ENCODE peak calls at places on chromosomes 6 and 20, in ten cellular contexts. P is stimulated activated CD4-positive, alpha-beta T cell treated with anti-CD3 and anti-CD28 coated beads, Interleukin-2, amount 100 ng/mL, for 48 hours; J is RPMI7951; C is HTR-8/SVneo; G is iPS-NIHi11; E is activated CD4-positive, alpha-beta T cell treated with anti-CD3 and anti-CD28 coated beads, Interleukin-2, amount 50 U/mL, for 24 hours; D is activated gamma-delta T cell; K is neuronal stem cell; M is AG04449; L is activated CD8-positive, alpha-beta memory T cell treated with anti-CD3 and anti-CD28 coated beads, Interleukin-2, amount 50 U/mL, for 4 hours. U is an unnamed sample.

GRCh38 chr6:13892007-13892640 is 32.6 kb upstream of the RNF182 start:
- DNase-seq in K (no peak), D (no peak), L (no peak), E (no peak), J (no peak), G (no peak), C (no peak), P (no peak), M (no peak), U (no peak)

GRCh38 chr6:114154812-114155211 is 183.9 kb upstream of the HDAC2 start:
- DNase-seq in P (no peak), C (no peak), J (no peak), K (no peak), G (no peak), D (no peak), M (no peak), L (no peak), E (no peak), U (no peak)

GRCh38 chr20:31920275-31920855 is 31.5 kb downstream of the PDRG1 start:
- DNase-seq in C (no peak), G (peak), P (no peak), L (no peak), K (no peak), D (no peak), M (no peak), J (no peak), E (no peak), U (no peak)

GRCh38 chr20:41905186-41905585 is 287.0 kb upstream of the CHD6 start:
- DNase-seq in M (no peak), P (no peak), K (no peak), D (no peak), G (no peak), L (no peak), C (no peak), E (no peak), J (peak), U (no peak)

GRCh38 chr20:3766381-3766780 is 1.2 kb downstream of the ADISSP start:
- DNase-seq in P (no peak), J (no peak), E (no peak), C (no peak), M (no peak), K (no peak), L (no peak), D (no peak), G (no peak), U (no peak)

GRCh38 chr6:78523622-78524021 is 343.7 kb upstream of the IRAK1BP1 start:
- DNase-seq in J (no peak), L (no peak), K (no peak), C (no peak), G (no peak), D (no peak), E (no peak), P (no peak), M (no peak), U (no peak)

GRCh38 chr6:1286972-1287600 is 24.8 kb upstream of the FOXQ1 start:
- DNase-seq in L (no peak), C (no peak), K (no peak), E (no peak), J (peak), M (no peak), G (no peak), D (no peak), P (no peak), U (no peak)

GRCh38 chr6:24980507-24981384 is 45.0 kb upstream of the RIPOR2 start:
- DNase-seq in E (no peak), C (no peak), L (no peak), G (peak), D (no peak), J (no peak), K (peak), M (no peak), P (no peak), U (no peak)

GRCh38 chr20:53623454-53624206 is 30.0 kb upstream of the ZNF217 start:
- DNase-seq in D (no peak), G (peak), P (no peak), E (peak), J (peak), C (peak), K (peak), M (no peak), L (peak), U (peak)

GRCh38 chr6:156741287-156742073 is 35.7 kb upstream of the ARID1B start:
- DNase-seq in E (no peak), K (no peak), D (no peak), C (no peak), L (no peak), M (no peak), G (no peak), P (no peak), J (no peak), U (no peak)

GRCh38 chr6:118501816-118502568 is 46.1 kb upstream of the PLN start:
- DNase-seq in E (no peak), P (no peak), G (no peak), M (no peak), L (no peak), D (no peak), K (no peak), C (no peak), J (peak), U (no peak)

GRCh38 chr20:3296256-3297095 is 57.5 kb upstream of the SLC4A11 start:
- DNase-seq in C (no peak), D (no peak), G (no peak), J (no peak), K (no peak), L (no peak), M (no peak), P (no peak), E (no peak), U (no peak)

GRCh38 chr6:148624025-148624424 is 122.8 kb upstream of the UST start:
- DNase-seq in J (peak), G (no peak), M (no peak), E (no peak), C (no peak), D (no peak), P (no peak), L (no peak), K (no peak), U (no peak)

GRCh38 chr6:84967389-84967788 is 203.0 kb upstream of the TBX18 start:
- DNase-seq in D (no peak), C (peak), G (peak), M (no peak), L (no peak), E (no peak), P (no peak), K (no peak), J (peak), U (peak)

GRCh38 chr6:75852721-75853120 is 103.7 kb downstream of the MYO6 start:
- DNase-seq in D (no peak), K (no peak), C (no peak), G (no peak), M (no peak), P (no peak), J (peak), L (no peak), E (no peak), U (no peak)

GRCh38 chr20:4726710-4727391 is 5.1 kb downstream of the PRND start:
- DNase-seq in K (no peak), L (peak), P (no peak), M (peak), C (no peak), E (peak), G (no peak), J (peak), D (no peak), U (no peak)

GRCh38 chr20:40860487-40860902 is 168.1 kb upstream of the TOP1 start:
- DNase-seq in L (no peak), E (no peak), C (no peak), K (no peak), J (peak), P (no peak), G (no peak), M (no peak), D (no peak), U (no peak)

GRCh38 chr20:10603378-10603777 is 70.4 kb downstream of the JAG1 start:
- DNase-seq in C (no peak), P (no peak), L (no peak), J (no peak), K (no peak), G (no peak), M (no peak), E (no peak), D (no peak), U (no peak)

GRCh38 chr6:132391391-132392291 is 9.6 kb downstream of the MOXD1 start:
- DNase-seq in M (peak), G (peak), D (no peak), E (no peak), J (peak), K (peak), P (no peak), C (peak), L (no peak), U (no peak)

GRCh38 chr6:149306967-149307366 is 10.5 kb upstream of the TAB2 start:
- DNase-seq in K (no peak), C (peak), M (no peak), E (no peak), G (no peak), P (no peak), J (peak), D (no peak), L (no peak), U (no peak)

GRCh38 chr6:157230971-157231370 is 92.3 kb downstream of the TMEM242 start:
- DNase-seq in L (no peak), J (no peak), K (no peak), D (no peak), P (no peak), E (no peak), G (no peak), C (no peak), M (no peak), U (no peak)

GRCh38 chr6:158039571-158040050 is 57.9 kb downstream of the SYNJ2 start:
- DNase-seq in G (no peak), M (no peak), L (no peak), J (peak), E (no peak), C (no peak), D (no peak), K (no peak), P (no peak), U (no peak)

GRCh38 chr20:49037962-49038387 is 8.1 kb upstream of the CSE1L start:
- DNase-seq in D (no peak), M (no peak), E (peak), L (no peak), C (no peak), K (no peak), J (peak), G (no peak), P (no peak), U (no peak)

GRCh38 chr20:472137-472846 is 10.0 kb upstream of the TBC1D20 start:
- DNase-seq in C (no peak), G (no peak), L (no peak), P (no peak), E (no peak), J (no peak), D (no peak), K (no peak), M (no peak), U (no peak)

GRCh38 chr6:87139236-87139635 is 16.1 kb upstream of the ZNF292 start:
- DNase-seq in P (peak), D (no peak), C (peak), L (peak), J (peak), E (peak), M (no peak), K (no peak), G (peak), U (no peak)

GRCh38 chr6:168035098-168035660 is 37.7 kb downstream of the KIF25 start:
- DNase-seq in L (no peak), J (peak), C (peak), K (no peak), M (no peak), E (no peak), P (no peak), G (peak), D (no peak), U (peak)

GRCh38 chr20:61166324-61166723 is 85.7 kb upstream of the CDH4 start:
- DNase-seq in M (no peak), K (no peak), P (no peak), D (no peak), C (peak), E (no peak), G (no peak), L (no peak), J (no peak), U (no peak)

GRCh38 chr6:13615802-13616140 is 636 bp downstream of the NOL7 start:
- DNase-seq in M (no peak), K (peak), G (peak), L (peak), J (peak), P (peak), C (peak), D (peak), E (peak), U (peak)

GRCh38 chr20:8805737-8806442 is 263.0 kb upstream of the PLCB4 start:
- DNase-seq in C (no peak), G (no peak), E (no peak), L (no peak), J (no peak), K (no peak), D (no peak), M (no peak), P (no peak), U (no peak)

GRCh38 chr20:4457566-4458543 is 263.9 kb upstream of the PRND start:
- DNase-seq in D (no peak), J (no peak), M (no peak), E (no peak), L (no peak), C (no peak), P (no peak), G (no peak), K (peak), U (no peak)

GRCh38 chr20:63664861-63665594 is 6.9 kb downstream of the RTEL1 start:
- DNase-seq in J (no peak), D (no peak), M (no peak), P (no peak), C (no peak), G (peak), K (peak), E (no peak), L (no peak), U (no peak)

GRCh38 chr20:62816031-62816878 is 595 bp upstream of the COL9A3 start:
- DNase-seq in L (no peak), M (no peak), G (peak), C (peak), J (peak), D (no peak), E (no peak), P (no peak), K (peak), U (peak)

GRCh38 chr20:49899551-49900383 is 15.6 kb downstream of the SPATA2 start:
- DNase-seq in K (no peak), C (no peak), P (no peak), G (no peak), J (no peak), L (no peak), M (no peak), E (no peak), D (no peak), U (no peak)